ENCODE peak calls at places on chromosome 10, in eight cellular contexts. A, I, E, R, W, F, J and X are unnamed samples.

GRCh38 chr10:28253174-28253783 is 49.6 kb downstream of the MPP7 start:
- DNase-seq in E (no peak), R (no peak), J (no peak), A (peak; percentile 22), W (no peak), I (no peak), F (no peak), X (no peak)

GRCh38 chr10:110395350-110396283 is 90.9 kb upstream of the SMNDC1 start:
- DNase-seq in A (peak; percentile 78), J (no peak), I (no peak), E (no peak), W (peak; percentile 97), F (peak; percentile 90), R (no peak), X (peak; percentile 99)

GRCh38 chr10:114491419-114491818 is 87.1 kb upstream of the AFAP1L2 start:
- DNase-seq in J (no peak), W (no peak), F (no peak), I (no peak), A (no peak), E (peak; percentile 48), R (no peak), X (no peak)

GRCh38 chr10:46020871-46021553 is 9.4 kb downstream of the NCOA4 start:
- DNase-seq in A (peak; percentile 87), J (no peak), F (no peak), R (no peak), I (no peak), E (no peak), W (peak; percentile 83), X (peak; percentile 79)

GRCh38 chr10:31709028-31709427 is 219.6 kb downstream of the ARHGAP12 start:
- DNase-seq in E (no peak), R (no peak), J (no peak), W (no peak), I (no peak), A (no peak), F (no peak), X (peak; percentile 15)

GRCh38 chr10:19556666-19557065 is 259.6 kb upstream of the PLXDC2 start:
- DNase-seq in F (no peak), J (no peak), I (no peak), W (no peak), E (no peak), A (no peak), R (no peak), X (no peak)

GRCh38 chr10:87942884-87943527 is 79.6 kb downstream of the PTEN start:
- DNase-seq in E (no peak), R (no peak), J (no peak), F (no peak), A (no peak), W (no peak), I (no peak), X (no peak)

GRCh38 chr10:53108317-53108934 is 335.8 kb upstream of the MBL2 start:
- DNase-seq in A (no peak), F (no peak), E (no peak), W (no peak), R (no peak), I (no peak), J (no peak), X (no peak)

GRCh38 chr10:125411724-125412123 is 251.4 kb upstream of the CTBP2 start:
- DNase-seq in E (no peak), J (no peak), W (peak; percentile 94), A (peak; percentile 79), I (no peak), F (no peak), R (no peak), X (peak; percentile 89)

GRCh38 chr10:986137-986825 is 2.0 kb upstream of the GTPBP4 start:
- DNase-seq in J (no peak), F (peak; percentile 58), I (no peak), A (peak; percentile 46), R (no peak), W (peak; percentile 82), E (no peak), X (peak; percentile 33)

GRCh38 chr10:22597142-22597541 is 117.2 kb downstream of the PIP4K2A start:
- DNase-seq in F (no peak), W (no peak), J (no peak), R (peak; percentile 38), E (no peak), I (no peak), A (peak; percentile 44), X (peak; percentile 48)

GRCh38 chr10:92742331-92743228 is 52.8 kb downstream of the HHEX start:
- DNase-seq in E (no peak), A (no peak), I (no peak), F (no peak), W (no peak), J (no peak), R (peak; percentile 95), X (no peak)

GRCh38 chr10:95537543-95537930 is 23.6 kb downstream of the SORBS1 start:
- DNase-seq in R (no peak), J (no peak), W (peak; percentile 85), E (no peak), A (no peak), I (no peak), F (no peak), X (no peak)

GRCh38 chr10:6088721-6089333 is at the start of gene RBM17:
- DNase-seq in A (peak; percentile 97), J (peak; percentile 97), R (peak; percentile 98), F (peak; percentile 95), I (peak; percentile 95), W (peak; percentile 89), E (peak; percentile 95), X (peak; percentile 97)

GRCh38 chr10:6092731-6093130 is 3.9 kb downstream of the RBM17 start:
- DNase-seq in A (no peak), F (no peak), E (no peak), J (no peak), W (no peak), R (no peak), I (no peak), X (no peak)

GRCh38 chr10:6089334-6090219 is 743 bp downstream of the RBM17 start:
- DNase-seq in I (peak; percentile 29), F (peak; percentile 50), E (no peak), R (peak; percentile 61), A (peak; percentile 32), J (peak; percentile 48), W (peak; percentile 61), X (peak; percentile 22)

GRCh38 chr10:6095810-6096209 is 7.0 kb downstream of the RBM17 start:
- DNase-seq in I (no peak), W (no peak), A (no peak), F (no peak), J (no peak), E (no peak), R (no peak), X (no peak)

DNA sequence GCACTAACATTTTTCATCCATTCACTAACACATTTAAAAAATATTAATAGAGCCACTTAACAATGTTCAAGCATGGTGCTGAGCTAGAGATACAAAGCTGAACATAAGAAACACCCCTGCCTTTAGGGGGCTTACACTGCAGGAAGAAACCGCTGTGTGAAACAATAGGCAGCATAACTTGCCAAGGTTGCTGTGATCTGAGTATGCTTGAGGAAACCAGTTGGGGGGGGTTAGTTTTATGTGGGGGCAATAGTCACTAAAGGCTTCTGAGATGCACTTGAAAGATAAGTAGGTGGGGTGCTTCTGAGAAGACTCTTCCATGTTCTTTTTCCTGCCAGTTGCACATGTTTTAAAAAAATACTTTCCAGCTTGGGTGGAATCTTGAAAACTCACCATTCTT is 2.8 kb downstream of the RBM17 start:
- DNase-seq in F (no peak), E (no peak), I (peak; percentile 36), A (no peak), R (peak; percentile 53), J (peak; percentile 27), W (no peak), X (peak; percentile 51)
- H3K4me3 ChIP-seq in F (no peak overlapping the region), E (peak overlapping the region; percentile 98), I (no peak overlapping the region), A (no peak overlapping the region), R (peak overlapping the region; percentile 60), J (no peak overlapping the region), W (no peak overlapping the region), X (no peak overlapping the region)

GRCh38 chr10:11165591-11166543 is 148.2 kb downstream of the CELF2 start:
- DNase-seq in A (no peak), I (peak; percentile 71), F (peak; percentile 61), R (peak; percentile 77), E (peak; percentile 70), J (peak; percentile 79), W (no peak), X (peak; percentile 5)
- H3K4me3 ChIP-seq in A (peak overlapping the region; percentile 65), I (peak overlapping the region; percentile 78), F (peak overlapping the region; percentile 34), R (peak overlapping the region; percentile 70), E (peak overlapping the region; percentile 80), J (peak overlapping the region; percentile 70), W (no peak overlapping the region), X (peak overlapping the region; percentile 45)

DNA sequence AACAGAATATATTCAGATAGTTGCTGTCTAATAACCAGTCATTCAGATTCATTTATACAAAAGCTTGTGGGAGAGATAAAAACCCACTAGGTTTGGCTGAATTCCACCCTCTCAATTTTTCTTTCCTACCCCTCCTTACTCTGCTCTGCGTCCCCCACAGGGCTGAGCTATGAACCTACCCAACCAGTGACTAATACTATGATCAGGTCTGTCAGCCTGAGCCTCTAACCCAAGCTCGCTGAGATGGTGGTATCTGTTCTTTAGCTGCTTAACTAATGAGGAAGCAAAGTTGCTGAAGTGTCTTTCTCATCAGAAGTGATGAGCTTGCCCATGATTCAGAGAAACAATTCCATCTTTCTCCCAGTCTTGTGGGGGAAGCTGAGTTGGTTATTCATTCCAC is 248.7 kb upstream of the GPR26 start:
- DNase-seq in I (no peak), F (no peak), E (no peak), J (no peak), W (no peak), A (no peak), R (no peak), X (no peak)
- H3K4me3 ChIP-seq in I (no peak overlapping the region), F (no peak overlapping the region), E (no peak overlapping the region), J (no peak overlapping the region), W (no peak overlapping the region), A (no peak overlapping the region), R (no peak overlapping the region), X (no peak overlapping the region)

GRCh38 chr10:30056767-30057355 is 2.5 kb downstream of the JCAD start:
- DNase-seq in R (no peak), A (no peak), W (no peak), E (no peak), I (no peak), F (no peak), J (no peak), X (no peak)

GRCh38 chr10:30055094-30055701 is 4.2 kb downstream of the JCAD start:
- DNase-seq in E (no peak), W (no peak), F (no peak), J (no peak), A (peak; percentile 84), R (no peak), I (no peak), X (peak; percentile 32)

GRCh38 chr10:30058111-30058510 is 1.3 kb downstream of the JCAD start:
- DNase-seq in J (no peak), E (no peak), F (no peak), A (no peak), I (no peak), W (no peak), R (no peak), X (no peak)

GRCh38 chr10:30057421-30057841 is 2.0 kb downstream of the JCAD start:
- DNase-seq in F (no peak), J (no peak), W (no peak), E (no peak), I (no peak), R (no peak), A (peak; percentile 47), X (no peak)

GRCh38 chr10:30056281-30056680 is 3.1 kb downstream of the JCAD start:
- DNase-seq in I (no peak), W (no peak), A (peak; percentile 43), E (no peak), R (no peak), F (no peak), J (no peak), X (peak; percentile 64)
- H3K4me3 ChIP-seq in I (peak overlapping the region; percentile 97), W (no peak overlapping the region), A (no peak overlapping the region), E (peak overlapping the region; percentile 88), R (no peak overlapping the region), F (peak overlapping the region; percentile 2), J (no peak overlapping the region), X (no peak overlapping the region)

GRCh38 chr10:72954596-72955569 is at the start of gene PLA2G12B:
- DNase-seq in J (no peak), F (peak; percentile 81), R (no peak), W (no peak), I (no peak), A (no peak), E (no peak), X (no peak)
- H3K4me3 ChIP-seq in J (no peak within 1 kb of the TSS), F (peak within 1 kb of the TSS; percentile 1), R (no peak within 1 kb of the TSS), W (no peak within 1 kb of the TSS), I (no peak within 1 kb of the TSS), A (no peak within 1 kb of the TSS), E (no peak within 1 kb of the TSS), X (no peak within 1 kb of the TSS)